ENCODE peak calls at places on chromosomes 13 and 19, in nine cellular contexts. K is HT-29; Q is kidney; E is GM19239; N is activated CD4-positive, alpha-beta T cell treated with anti-CD3 and anti-CD28 coated beads for 1 hour; A is NCI-H2029; V is stimulated activated CD4-positive, alpha-beta T cell treated with anti-CD3 and anti-CD28 coated beads, Interleukin-15, amount 100 ng/mL, for 1 hour; I is C1 segment of cervical spinal cord; S is MG63. G is an unnamed sample.

GRCh38 chr13:45658586-45659235 is 43.2 kb upstream of the ERICH6B start:
- DNase-seq in K (no peak), Q (no peak), E (no peak), N (no peak), A (no peak), V (no peak), I (no peak), S (peak), G (no peak)

GRCh38 chr13:50124536-50125305 is 109.5 kb downstream of the KCNRG start:
- DNase-seq in K (peak), Q (no peak), E (no peak), N (peak), A (no peak), V (peak), I (peak), S (peak), G (peak)

GRCh38 chr19:16400911-16401675 is 70.7 kb downstream of the EPS15L1 start:
- DNase-seq in K (no peak), Q (peak), E (no peak), N (no peak), A (no peak), V (peak), I (no peak), S (no peak), G (no peak)

GRCh38 chr19:1570836-1571235 is 2.7 kb upstream of the MEX3D start:
- DNase-seq in K (no peak), Q (no peak), E (no peak), N (no peak), A (no peak), V (no peak), I (no peak), S (no peak), G (no peak)

GRCh38 chr13:23751195-23751594 is 138.0 kb downstream of the MIPEP start:
- DNase-seq in K (no peak), Q (no peak), E (no peak), N (no peak), A (no peak), V (no peak), I (no peak), S (no peak), G (peak)

GRCh38 chr13:48094404-48094780 is 512 bp downstream of the MED4 start:
- DNase-seq in K (peak), Q (no peak), E (peak), N (no peak), A (no peak), V (no peak), I (no peak), S (no peak), G (no peak)

GRCh38 chr13:90640976-90641375 is 706.5 kb upstream of the MIR17HG start:
- DNase-seq in K (no peak), Q (no peak), E (no peak), N (no peak), A (no peak), V (no peak), I (no peak), S (no peak), G (no peak)

GRCh38 chr19:40588110-40588854 is 11.6 kb downstream of the SHKBP1 start:
- DNase-seq in K (peak), Q (no peak), E (no peak), N (no peak), A (no peak), V (no peak), I (no peak), S (no peak), G (no peak)

GRCh38 chr13:109412232-109412935 is 374.0 kb downstream of the IRS2 start:
- DNase-seq in K (peak), Q (no peak), E (no peak), N (no peak), A (peak), V (no peak), I (peak), S (no peak), G (no peak)

GRCh38 chr19:10420444-10421239 is at the start of gene PDE4A:
- DNase-seq in K (no peak), Q (peak), E (no peak), N (no peak), A (no peak), V (peak), I (no peak), S (peak), G (no peak)

GRCh38 chr19:18612772-18613588 is at the start of gene TMEM59L:
- DNase-seq in K (no peak), Q (peak), E (no peak), N (peak), A (no peak), V (no peak), I (peak), S (no peak), G (no peak)

GRCh38 chr19:52936151-52936957 is 13.1 kb upstream of the ZNF888 start:
- DNase-seq in K (no peak), Q (no peak), E (no peak), N (no peak), A (no peak), V (no peak), I (no peak), S (no peak), G (peak)

GRCh38 chr13:30720470-30720869 is 14.9 kb upstream of the ALOX5AP start:
- DNase-seq in K (no peak), Q (no peak), E (no peak), N (no peak), A (no peak), V (no peak), I (no peak), S (no peak), G (no peak)

GRCh38 chr19:44824758-44825157 is 15.9 kb downstream of the BCAM start:
- DNase-seq in K (no peak), Q (no peak), E (no peak), N (no peak), A (peak), V (no peak), I (no peak), S (no peak), G (no peak)

GRCh38 chr13:97932006-97932405 is 21.5 kb upstream of the IPO5 start:
- DNase-seq in K (no peak), Q (no peak), E (no peak), N (no peak), A (no peak), V (no peak), I (no peak), S (no peak), G (no peak)

GRCh38 chr19:14022469-14022868 is 5.5 kb upstream of the RLN3 start:
- DNase-seq in K (no peak), Q (no peak), E (no peak), N (no peak), A (no peak), V (no peak), I (no peak), S (peak), G (no peak)

GRCh38 chr19:55099557-55100506 is 17.6 kb downstream of the PPP1R12C start:
- DNase-seq in K (no peak), Q (no peak), E (no peak), N (no peak), A (no peak), V (no peak), I (no peak), S (no peak), G (no peak)

GRCh38 chr13:35468195-35468594 is 8.3 kb downstream of the MAB21L1 start:
- DNase-seq in K (no peak), Q (no peak), E (no peak), N (no peak), A (no peak), V (no peak), I (no peak), S (no peak), G (no peak)

GRCh38 chr19:36331353-36332228 is 47.4 kb downstream of the ZFP14 start:
- DNase-seq in K (no peak), Q (peak), E (peak), N (peak), A (peak), V (peak), I (peak), S (peak), G (no peak)

GRCh38 chr19:49588370-49589122 is 2.4 kb upstream of the PRR12 start:
- DNase-seq in K (no peak), Q (no peak), E (no peak), N (no peak), A (no peak), V (no peak), I (no peak), S (no peak), G (no peak)